ENCODE peak calls at places on chromosomes 13 and 19, in nine cellular contexts. J, B, L, V, P, T, O, G and M are unnamed samples.

GRCh38 chr19:8451885-8452284 is 7.1 kb downstream of the HNRNPM start:
- DNase-seq in T (no peak), V (no peak), J (no peak), L (peak), G (no peak), B (peak), P (no peak), O (no peak), M (no peak)

GRCh38 chr13:65470781-65471180 is 1759.4 kb downstream of the PCDH9 start:
- DNase-seq in L (peak), P (no peak), T (no peak), O (no peak), G (no peak), V (no peak), B (no peak), J (no peak), M (no peak)

GRCh38 chr19:31319465-31319864 is 29.8 kb downstream of the TSHZ3 start:
- DNase-seq in V (no peak), T (no peak), J (no peak), P (no peak), B (no peak), G (no peak), L (no peak), O (no peak), M (no peak)

GRCh38 chr19:46115396-46116109 is 8.9 kb downstream of the IGFL3 start:
- DNase-seq in B (peak), V (no peak), L (peak), P (no peak), J (peak), T (no peak), G (peak), O (no peak), M (no peak)

GRCh38 chr19:35756373-35757230 is at the start of gene HSPB6:
- DNase-seq in V (peak), O (no peak), G (no peak), J (no peak), B (peak), T (no peak), L (peak), P (no peak), M (no peak)

GRCh38 chr19:47428177-47428894 is 9.0 kb upstream of the MEIS3 start:
- DNase-seq in G (peak), V (peak), J (peak), O (peak), B (peak), T (peak), L (peak), P (peak), M (peak)

GRCh38 chr13:31151837-31152236 is 9.9 kb downstream of the HSPH1 start:
- DNase-seq in P (no peak), O (no peak), V (no peak), T (no peak), G (no peak), L (no peak), J (no peak), B (no peak), M (no peak)

GRCh38 chr13:69616398-69616797 is 491.2 kb upstream of the ATXN8OS start:
- DNase-seq in J (no peak), B (no peak), V (no peak), G (no peak), T (no peak), L (no peak), P (no peak), O (no peak), M (no peak)